ENCODE peak calls at places on chromosomes 4 and X, in ten cellular contexts. P, X, U, Q, B, Y, N, F, T and M are unnamed samples.

GRCh38 chr4:152095701-152096070 is 334.9 kb upstream of the GATB start:
- DNase-seq in P (no peak), X (no peak), U (no peak), Q (no peak), B (no peak), Y (no peak), N (no peak), F (no peak), T (no peak), M (no peak)

GRCh38 chrX:134673123-134673522 is 14.9 kb upstream of the PLAC1 start:
- DNase-seq in P (no peak), X (no peak), U (no peak), Q (no peak), B (no peak), Y (no peak), N (no peak), F (no peak), T (no peak), M (no peak)

GRCh38 chr4:7911044-7911578 is 28.6 kb downstream of the AFAP1 start:
- DNase-seq in P (no peak), X (no peak), U (no peak), Q (peak; percentile 74), B (no peak), Y (no peak), N (no peak), F (peak; percentile 42), T (no peak), M (no peak)

GRCh38 chrX:133523094-133523493 is 107.8 kb upstream of the GPC4 start:
- DNase-seq in P (peak; percentile 9), X (no peak), U (no peak), Q (no peak), B (no peak), Y (no peak), N (no peak), F (peak; percentile 61), T (no peak), M (no peak)

GRCh38 chrX:68936608-68937007 is 107.8 kb downstream of the EFNB1 start:
- DNase-seq in P (no peak), X (peak; percentile 6), U (peak; percentile 16), Q (peak; percentile 46), B (peak; percentile 22), Y (no peak), N (no peak), F (peak; percentile 21), T (no peak), M (no peak)

GRCh38 chr4:143549924-143550323 is 36.4 kb downstream of the SMARCA5 start:
- DNase-seq in P (no peak), X (no peak), U (no peak), Q (no peak), B (no peak), Y (no peak), N (no peak), F (no peak), T (no peak), M (no peak)

GRCh38 chr4:151644625-151645024 is 116.2 kb downstream of the GATB start:
- DNase-seq in P (no peak), X (no peak), U (no peak), Q (no peak), B (no peak), Y (no peak), N (peak; percentile 10), F (no peak), T (peak; percentile 7), M (no peak)

GRCh38 chrX:22462959-22463358 is 190.2 kb downstream of the CBLL2 start:
- DNase-seq in P (no peak), X (no peak), U (no peak), Q (no peak), B (no peak), Y (no peak), N (no peak), F (no peak), T (no peak), M (no peak)

GRCh38 chrX:78619829-78620228 is 39.3 kb downstream of the RTL3 start:
- DNase-seq in P (no peak), X (peak; percentile 41), U (no peak), Q (no peak), B (no peak), Y (no peak), N (no peak), F (peak; percentile 23), T (peak; percentile 20), M (no peak)

GRCh38 chrX:30612250-30612655 is 34.7 kb upstream of the TASL start:
- DNase-seq in P (no peak), X (no peak), U (no peak), Q (no peak), B (no peak), Y (no peak), N (no peak), F (peak; percentile 52), T (no peak), M (no peak)

DNA sequence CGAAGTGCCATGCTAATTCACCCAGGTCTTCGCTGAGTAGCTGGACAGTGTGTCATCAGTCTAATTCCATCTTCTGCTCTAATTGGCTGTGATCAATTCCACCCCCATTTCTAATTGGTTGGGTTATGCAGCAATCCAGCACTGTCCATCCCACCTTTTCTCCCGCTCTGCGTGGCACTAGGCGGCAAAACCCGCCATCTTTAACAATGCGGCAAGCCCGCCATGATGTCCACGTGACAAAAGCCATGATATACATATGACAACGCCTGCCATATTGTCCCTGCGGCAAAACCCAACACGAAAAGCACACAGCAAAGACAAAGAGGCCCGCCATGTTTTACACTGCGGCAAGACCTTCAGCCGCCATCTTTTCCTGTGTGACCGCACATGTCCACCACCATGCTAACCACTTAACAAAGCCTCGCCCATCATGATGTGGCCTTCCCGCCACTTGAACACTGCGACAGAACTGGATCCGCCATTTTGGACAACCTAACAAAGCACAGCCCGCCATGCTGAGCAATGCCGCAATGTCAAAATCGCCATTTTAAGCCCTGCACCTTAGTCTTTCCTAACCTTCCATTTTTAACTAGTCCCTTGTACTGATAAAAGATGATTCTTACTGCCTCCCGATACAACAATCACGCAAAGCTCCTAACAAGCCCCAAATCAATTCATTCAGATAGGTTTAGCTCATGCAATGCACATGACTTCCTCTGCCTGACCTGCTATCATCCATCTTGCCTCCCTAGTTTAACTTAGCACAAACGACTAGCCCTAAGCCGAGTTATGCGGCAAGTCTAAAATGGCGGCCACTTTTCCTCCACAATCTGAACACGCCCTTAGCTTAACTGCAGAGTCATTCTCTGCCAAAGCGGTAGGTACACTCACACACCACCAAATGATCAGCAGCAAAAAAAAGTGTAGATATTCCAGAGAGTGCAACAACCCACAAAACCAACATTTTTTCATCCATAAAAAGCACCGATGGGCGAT is 288.3 kb downstream of the CHIC1 start:
- DNase-seq in P (no peak), X (peak; percentile 90), U (peak; percentile 90), Q (peak; percentile 96), B (peak; percentile 87), Y (peak; percentile 96), N (no peak), F (peak; percentile 92), T (no peak), M (no peak)
- TF ChIP-seq POLR2A in P (no peak), X (no peak), U (no peak), Q (no peak), B (no peak), Y (no peak), N (no peak), F (no peak), T (no peak), M (no peak)

DNA sequence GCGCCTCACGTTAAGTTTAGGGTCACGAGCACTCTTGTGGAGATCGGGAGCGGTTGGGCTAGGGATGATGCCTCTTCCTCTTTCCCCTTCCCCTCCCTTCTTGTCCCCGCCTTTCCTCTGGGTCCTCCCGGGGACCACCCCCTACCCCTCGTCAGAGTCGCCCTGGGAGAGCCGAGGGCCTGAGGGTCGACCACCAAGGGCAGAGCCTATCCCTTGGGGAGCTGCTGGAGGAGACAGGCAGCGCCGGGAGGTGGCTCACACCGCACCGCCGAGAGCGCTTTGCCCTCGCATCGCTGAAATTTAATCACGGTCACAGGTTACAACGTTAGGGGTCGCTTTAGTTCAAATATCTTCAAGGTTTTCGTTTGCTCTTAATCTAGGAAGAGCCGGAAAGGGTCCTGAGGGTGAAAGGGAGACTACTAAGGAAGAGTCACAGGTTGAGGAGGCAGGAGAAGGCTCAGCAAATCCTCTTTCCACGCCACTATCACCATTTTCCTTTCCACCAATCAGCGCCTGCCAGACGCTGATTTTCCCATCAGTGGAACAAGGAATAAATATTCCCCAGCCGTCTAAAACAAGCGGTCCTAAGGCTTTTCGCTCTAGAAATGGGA is 529 bp upstream of the SNCA start:
- DNase-seq in P (peak; percentile 18), X (no peak), U (peak; percentile 76), Q (no peak), B (no peak), Y (no peak), N (no peak), F (no peak), T (peak; percentile 79), M (no peak)
- TF ChIP-seq CTCF in P (no peak), X (no peak), U (no peak), Q (no peak), B (no peak), Y (no peak), N (peak; percentile 30), F (no peak), T (no peak), M (no peak)

GRCh38 chr4:780730-781492 is 45.0 kb downstream of the CPLX1 start:
- DNase-seq in P (no peak), X (no peak), U (no peak), Q (no peak), B (no peak), Y (no peak), N (no peak), F (no peak), T (peak; percentile 35), M (no peak)

GRCh38 chr4:781493-782216 is 44.3 kb downstream of the CPLX1 start:
- DNase-seq in P (peak; percentile 98), X (peak; percentile 99), U (peak; percentile 100), Q (peak; percentile 99), B (peak; percentile 99), Y (peak; percentile 100), N (peak; percentile 96), F (peak; percentile 99), T (peak; percentile 100), M (peak; percentile 100)

GRCh38 chr4:779555-779954 is 46.4 kb downstream of the CPLX1 start:
- DNase-seq in P (no peak), X (no peak), U (no peak), Q (no peak), B (no peak), Y (no peak), N (no peak), F (no peak), T (no peak), M (no peak)

GRCh38 chr4:776743-777441 is 49.0 kb downstream of the CPLX1 start:
- DNase-seq in P (no peak), X (no peak), U (no peak), Q (no peak), B (no peak), Y (no peak), N (no peak), F (no peak), T (no peak), M (no peak)

GRCh38 chr4:777520-778262 is 48.2 kb downstream of the CPLX1 start:
- DNase-seq in P (no peak), X (no peak), U (no peak), Q (no peak), B (no peak), Y (no peak), N (no peak), F (no peak), T (no peak), M (no peak)
- TF ChIP-seq POLR2AphosphoS5 in P (no peak), X (no peak), U (no peak), Q (no peak), B (no peak), Y (no peak), N (peak; percentile 19), F (no peak), T (no peak), M (no peak)

GRCh38 chr4:70703695-70704332 is 15.5 kb downstream of the UTP3 start:
- DNase-seq in P (peak; percentile 12), X (peak; percentile 18), U (no peak), Q (no peak), B (no peak), Y (no peak), N (no peak), F (no peak), T (peak; percentile 67), M (no peak)
- TF ChIP-seq POLR2A in P (no peak), X (no peak), U (no peak), Q (no peak), B (no peak), Y (no peak), N (no peak), F (no peak), T (no peak), M (no peak)